ENCODE peak calls at places on chromosomes 1 and 21, in nine cellular contexts. One of them, this sample, is unnamed.
A peak's percentile ranks its signal among the peaks of the same experiment; 100 is the strongest.

GRCh38 chr1:235244969-235245592 is 82.9 kb downstream of the ARID4B start:
- DNase-seq in stimulated activated naive CD8-positive, alpha-beta T cell treated with anti-CD3 and anti-CD28 coated beads, Interleukin-15, Interleukin-2, amounts not matched to agents 100 U/mL and 50 U/mL, for 24 hours: no peak
- DNase-seq in neuronal stem cell: no peak
- DNase-seq in stimulated activated CD8-positive, alpha-beta memory T cell treated with anti-CD3 and anti-CD28 coated beads, Interleukin-15, amount 100 ng/mL, for 24 hours: no peak
- DNase-seq in foreskin fibroblast: no peak
- DNase-seq in smooth muscle cell of the brain vasculature: no peak
- DNase-seq in RPMI8226: no peak
- DNase-seq in GM03348: no peak
- DNase-seq in heart left ventricle: no peak
- DNase-seq in this sample: no peak

GRCh38 chr1:113780363-113781146 is 21.3 kb upstream of the PHTF1 start:
- DNase-seq in stimulated activated naive CD8-positive, alpha-beta T cell treated with anti-CD3 and anti-CD28 coated beads, Interleukin-15, Interleukin-2, amounts not matched to agents 100 U/mL and 50 U/mL, for 24 hours: no peak
- DNase-seq in neuronal stem cell: no peak
- DNase-seq in stimulated activated CD8-positive, alpha-beta memory T cell treated with anti-CD3 and anti-CD28 coated beads, Interleukin-15, amount 100 ng/mL, for 24 hours: no peak
- DNase-seq in foreskin fibroblast: no peak
- DNase-seq in smooth muscle cell of the brain vasculature: no peak
- DNase-seq in RPMI8226: peak; percentile 7
- DNase-seq in GM03348: no peak
- DNase-seq in heart left ventricle: no peak
- DNase-seq in this sample: no peak

GRCh38 chr1:183248989-183249691 is 63.1 kb downstream of the LAMC2 start:
- DNase-seq in stimulated activated naive CD8-positive, alpha-beta T cell treated with anti-CD3 and anti-CD28 coated beads, Interleukin-15, Interleukin-2, amounts not matched to agents 100 U/mL and 50 U/mL, for 24 hours: no peak
- DNase-seq in neuronal stem cell: no peak
- DNase-seq in stimulated activated CD8-positive, alpha-beta memory T cell treated with anti-CD3 and anti-CD28 coated beads, Interleukin-15, amount 100 ng/mL, for 24 hours: no peak
- DNase-seq in foreskin fibroblast: peak; percentile 24
- DNase-seq in smooth muscle cell of the brain vasculature: no peak
- DNase-seq in RPMI8226: no peak
- DNase-seq in GM03348: no peak
- DNase-seq in heart left ventricle: no peak
- DNase-seq in this sample: no peak

GRCh38 chr21:45120975-45121374 is 46.6 kb downstream of the ADARB1 start:
- DNase-seq in stimulated activated naive CD8-positive, alpha-beta T cell treated with anti-CD3 and anti-CD28 coated beads, Interleukin-15, Interleukin-2, amounts not matched to agents 100 U/mL and 50 U/mL, for 24 hours: no peak
- DNase-seq in neuronal stem cell: no peak
- DNase-seq in stimulated activated CD8-positive, alpha-beta memory T cell treated with anti-CD3 and anti-CD28 coated beads, Interleukin-15, amount 100 ng/mL, for 24 hours: no peak
- DNase-seq in foreskin fibroblast: no peak
- DNase-seq in smooth muscle cell of the brain vasculature: no peak
- DNase-seq in RPMI8226: no peak
- DNase-seq in GM03348: no peak
- DNase-seq in heart left ventricle: no peak
- DNase-seq in this sample: no peak

GRCh38 chr1:28887835-28888682 is 26.3 kb upstream of the EPB41 start:
- DNase-seq in stimulated activated naive CD8-positive, alpha-beta T cell treated with anti-CD3 and anti-CD28 coated beads, Interleukin-15, Interleukin-2, amounts not matched to agents 100 U/mL and 50 U/mL, for 24 hours: no peak
- DNase-seq in neuronal stem cell: no peak
- DNase-seq in stimulated activated CD8-positive, alpha-beta memory T cell treated with anti-CD3 and anti-CD28 coated beads, Interleukin-15, amount 100 ng/mL, for 24 hours: no peak
- DNase-seq in foreskin fibroblast: no peak
- DNase-seq in smooth muscle cell of the brain vasculature: no peak
- DNase-seq in RPMI8226: peak; percentile 67
- DNase-seq in GM03348: peak; percentile 21
- DNase-seq in heart left ventricle: peak; percentile 54
- DNase-seq in this sample: no peak

GRCh38 chr1:33239487-33239886 is 16.8 kb upstream of the ZNF362 start:
- DNase-seq in stimulated activated naive CD8-positive, alpha-beta T cell treated with anti-CD3 and anti-CD28 coated beads, Interleukin-15, Interleukin-2, amounts not matched to agents 100 U/mL and 50 U/mL, for 24 hours: no peak
- DNase-seq in neuronal stem cell: no peak
- DNase-seq in stimulated activated CD8-positive, alpha-beta memory T cell treated with anti-CD3 and anti-CD28 coated beads, Interleukin-15, amount 100 ng/mL, for 24 hours: no peak
- DNase-seq in foreskin fibroblast: no peak
- DNase-seq in smooth muscle cell of the brain vasculature: no peak
- DNase-seq in RPMI8226: no peak
- DNase-seq in GM03348: no peak
- DNase-seq in heart left ventricle: no peak
- DNase-seq in this sample: no peak

GRCh38 chr1:202968895-202969295 is 1.8 kb upstream of the CYB5R1 start:
- DNase-seq in stimulated activated naive CD8-positive, alpha-beta T cell treated with anti-CD3 and anti-CD28 coated beads, Interleukin-15, Interleukin-2, amounts not matched to agents 100 U/mL and 50 U/mL, for 24 hours: peak; percentile 27
- DNase-seq in neuronal stem cell: peak; percentile 36
- DNase-seq in stimulated activated CD8-positive, alpha-beta memory T cell treated with anti-CD3 and anti-CD28 coated beads, Interleukin-15, amount 100 ng/mL, for 24 hours: no peak
- DNase-seq in foreskin fibroblast: peak; percentile 78
- DNase-seq in smooth muscle cell of the brain vasculature: no peak
- DNase-seq in RPMI8226: peak; percentile 85
- DNase-seq in GM03348: peak; percentile 79
- DNase-seq in heart left ventricle: peak; percentile 37
- DNase-seq in this sample: no peak

GRCh38 chr1:89312572-89312971 is 39.9 kb upstream of the GBP5 start:
- DNase-seq in stimulated activated naive CD8-positive, alpha-beta T cell treated with anti-CD3 and anti-CD28 coated beads, Interleukin-15, Interleukin-2, amounts not matched to agents 100 U/mL and 50 U/mL, for 24 hours: no peak
- DNase-seq in neuronal stem cell: no peak
- DNase-seq in stimulated activated CD8-positive, alpha-beta memory T cell treated with anti-CD3 and anti-CD28 coated beads, Interleukin-15, amount 100 ng/mL, for 24 hours: no peak
- DNase-seq in foreskin fibroblast: no peak
- DNase-seq in smooth muscle cell of the brain vasculature: no peak
- DNase-seq in RPMI8226: no peak
- DNase-seq in GM03348: no peak
- DNase-seq in heart left ventricle: no peak
- DNase-seq in this sample: no peak

GRCh38 chr1:11535761-11536572 is 57.0 kb downstream of the DISP3 start:
- DNase-seq in stimulated activated naive CD8-positive, alpha-beta T cell treated with anti-CD3 and anti-CD28 coated beads, Interleukin-15, Interleukin-2, amounts not matched to agents 100 U/mL and 50 U/mL, for 24 hours: no peak
- DNase-seq in neuronal stem cell: no peak
- DNase-seq in stimulated activated CD8-positive, alpha-beta memory T cell treated with anti-CD3 and anti-CD28 coated beads, Interleukin-15, amount 100 ng/mL, for 24 hours: no peak
- DNase-seq in foreskin fibroblast: no peak
- DNase-seq in smooth muscle cell of the brain vasculature: no peak
- DNase-seq in RPMI8226: no peak
- DNase-seq in GM03348: no peak
- DNase-seq in heart left ventricle: no peak
- DNase-seq in this sample: no peak

This sample was measured in glomerular endothelial cell.